ENCODE peak calls at places on chromosomes 12 and 14, in five cellular contexts. I is A549, O is GM12878, A is K562, S is H1. C is an unnamed sample.

GRCh38 chr12:120358412-120359158 is 10.4 kb downstream of the MSI1 start:
- DNase-seq in A (no peak), I (no peak), O (no peak), S (peak; percentile 74), C (no peak)

GRCh38 chr14:71583705-71584104 is 348.5 kb upstream of the RGS6 start:
- DNase-seq in I (no peak), S (no peak), O (no peak), A (no peak), C (no peak)

GRCh38 chr14:71235865-71236264 is 328.6 kb downstream of the PCNX1 start:
- DNase-seq in S (no peak), A (no peak), O (no peak), I (no peak), C (no peak)

GRCh38 chr12:95949801-95950206 is 6.7 kb downstream of the AMDHD1 start:
- DNase-seq in O (no peak), S (no peak), I (no peak), A (no peak), C (peak; percentile 94)

GRCh38 chr14:73753887-73754880 is 40.0 kb upstream of the PNMA1 start:
- DNase-seq in S (no peak), I (no peak), A (no peak), O (peak; percentile 61), C (no peak)

GRCh38 chr12:108609535-108610335 is 11.9 kb upstream of the TMEM119 start:
- DNase-seq in I (no peak), O (no peak), A (peak; percentile 45), S (no peak), C (no peak)

GRCh38 chr12:130137141-130138018 is 24.9 kb upstream of the FZD10 start:
- DNase-seq in S (no peak), I (peak; percentile 61), O (no peak), A (no peak), C (no peak)

GRCh38 chr12:1398673-1399072 is 195.7 kb downstream of the FBXL14 start:
- DNase-seq in I (peak; percentile 10), A (no peak), O (no peak), S (no peak), C (no peak)

GRCh38 chr12:9673404-9674225 is 4.1 kb downstream of the CLEC2D start:
- DNase-seq in A (peak; percentile 48), I (peak; percentile 53), S (no peak), O (no peak), C (peak; percentile 14)

GRCh38 chr12:72141381-72141780 is 130.8 kb upstream of the TRHDE start:
- DNase-seq in A (peak; percentile 27), I (peak; percentile 24), O (peak; percentile 31), S (no peak), C (peak; percentile 5)

GRCh38 chr12:49225551-49226166 is 36.8 kb upstream of the TUBA1A start:
- DNase-seq in A (no peak), O (no peak), I (peak; percentile 44), S (no peak), C (no peak)

GRCh38 chr14:68604361-68604730 is 188.5 kb downstream of the ZFP36L1 start:
- DNase-seq in S (no peak), A (no peak), O (no peak), I (no peak), C (no peak)

GRCh38 chr14:55103005-55103640 is 25.9 kb upstream of the LGALS3 start:
- DNase-seq in A (peak; percentile 78), I (peak; percentile 96), S (peak; percentile 81), O (peak; percentile 95), C (peak; percentile 95)

GRCh38 chr12:89251326-89252237 is 100.7 kb downstream of the DUSP6 start:
- DNase-seq in I (no peak), S (no peak), O (no peak), A (no peak), C (no peak)

GRCh38 chr12:120194534-120195395 is at the start of gene GCN1:
- DNase-seq in O (no peak), A (peak; percentile 85), S (peak; percentile 94), I (peak; percentile 84), C (peak; percentile 78)

GRCh38 chr14:24408764-24409163 is 10.0 kb downstream of the NYNRIN start:
- DNase-seq in S (no peak), A (no peak), O (no peak), I (no peak), C (no peak)

GRCh38 chr14:56805992-56806737 is 4.1 kb downstream of the OTX2 start:
- DNase-seq in I (no peak), S (peak; percentile 56), A (no peak), O (no peak), C (no peak)

GRCh38 chr12:127272864-127273263 is 994.1 kb upstream of the TMEM132C start:
- DNase-seq in O (no peak), S (no peak), I (no peak), A (no peak), C (no peak)

GRCh38 chr12:12249216-12250050 is 17.4 kb downstream of the LRP6 start:
- DNase-seq in A (no peak), O (peak; percentile 52), I (no peak), S (no peak), C (no peak)

GRCh38 chr12:13177373-13177772 is 19.2 kb upstream of the EMP1 start:
- DNase-seq in S (peak; percentile 7), A (no peak), O (no peak), I (no peak), C (no peak)

GRCh38 chr14:100688598-100689499 is 37.8 kb upstream of the DLK1 start:
- DNase-seq in I (peak; percentile 40), O (no peak), A (no peak), S (no peak), C (no peak)

GRCh38 chr12:6943719-6944380 is at the start of the genes C12orf57 and RNU7-1:
- DNase-seq in O (peak; percentile 93), A (peak; percentile 58), S (peak; percentile 91), I (peak; percentile 95), C (peak; percentile 94)

GRCh38 chr14:95361373-95362179 is 41.9 kb upstream of the CLMN start:
- DNase-seq in I (peak; percentile 53), S (peak; percentile 86), A (peak; percentile 70), O (no peak), C (no peak)

GRCh38 chr12:32743264-32743663 is 12.4 kb downstream of the YARS2 start:
- DNase-seq in I (no peak), S (no peak), A (no peak), O (no peak), C (no peak)
- TF ChIP-seq KDM1A in I (no peak), S (no peak), A (no peak), O (no peak), C (no peak)

GRCh38 chr14:34013714-34014055 is 62.8 kb upstream of the EGLN3 start:
- DNase-seq in S (no peak), A (no peak), I (no peak), O (no peak), C (no peak)

GRCh38 chr14:34014936-34015335 is 64.1 kb upstream of the EGLN3 start:
- DNase-seq in A (no peak), O (no peak), S (no peak), I (no peak), C (no peak)

GRCh38 chr14:34012369-34012768 is 61.5 kb upstream of the EGLN3 start:
- DNase-seq in O (no peak), I (no peak), A (no peak), S (no peak), C (no peak)

GRCh38 chr14:34009956-34010355 is 59.1 kb upstream of the EGLN3 start:
- DNase-seq in A (no peak), I (no peak), O (no peak), S (no peak), C (no peak)

DNA sequence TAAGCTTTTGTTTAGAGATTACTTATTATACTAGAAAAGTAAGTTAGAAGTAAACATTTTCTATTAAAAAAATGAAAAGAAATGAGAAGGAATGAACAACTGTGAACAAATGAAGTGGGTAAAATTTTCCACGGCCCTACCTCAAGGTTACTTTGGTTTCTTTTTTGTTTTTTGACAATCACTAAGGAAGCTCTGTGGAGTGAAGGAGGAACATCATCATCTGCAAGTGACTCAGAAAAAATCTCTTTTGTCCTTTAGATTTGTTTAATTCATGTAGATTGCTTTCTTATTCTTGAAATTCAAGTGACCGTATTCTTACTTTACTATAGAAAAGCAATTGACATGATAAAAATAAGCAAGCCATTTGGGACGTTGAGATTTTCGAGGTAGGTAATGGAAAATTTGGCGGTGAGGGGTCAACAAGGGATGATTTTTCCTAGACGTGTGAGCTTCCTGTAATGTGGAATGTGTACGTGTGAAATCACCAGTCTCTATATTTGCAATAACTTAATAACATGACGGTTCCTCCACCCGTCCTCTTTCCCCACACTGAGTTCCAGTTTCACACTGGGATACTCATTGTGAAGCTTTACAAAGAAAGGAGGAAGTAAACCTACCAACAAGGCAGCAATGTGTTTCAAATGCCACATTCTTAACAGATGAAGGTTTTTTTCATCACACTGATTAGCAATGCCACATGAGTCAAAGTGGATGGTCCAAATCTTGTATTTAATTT is 62.3 kb upstream of the EGLN3 start:
- DNase-seq in S (no peak), A (no peak), I (no peak), O (peak; percentile 76), C (no peak)
- TF ChIP-seq KDM1A in S (no peak), A (no peak), I (no peak), O (no peak), C (no peak)

GRCh38 chr14:35337557-35338255 is 45.5 kb downstream of the PSMA6 start:
- DNase-seq in O (no peak), I (peak; percentile 42), S (peak; percentile 49), A (no peak), C (no peak)

GRCh38 chr14:35335388-35336092 is 43.4 kb downstream of the PSMA6 start:
- DNase-seq in O (no peak), I (peak; percentile 95), S (peak; percentile 39), A (no peak), C (peak; percentile 86)

GRCh38 chr14:35337074-35337556 is 44.9 kb downstream of the PSMA6 start:
- DNase-seq in O (no peak), S (no peak), A (no peak), I (no peak), C (peak; percentile 75)

GRCh38 chr14:35333797-35334743 is 41.9 kb downstream of the PSMA6 start:
- DNase-seq in O (no peak), S (peak; percentile 47), I (peak; percentile 29), A (no peak), C (peak; percentile 78)

GRCh38 chr14:35336171-35337073 is 44.2 kb downstream of the PSMA6 start:
- DNase-seq in O (no peak), A (peak; percentile 62), I (peak; percentile 98), S (peak; percentile 64), C (peak; percentile 99)
- TF ChIP-seq KDM1A in O (no peak), A (no peak), I (no peak), S (no peak), C (peak; percentile 84)

DNA sequence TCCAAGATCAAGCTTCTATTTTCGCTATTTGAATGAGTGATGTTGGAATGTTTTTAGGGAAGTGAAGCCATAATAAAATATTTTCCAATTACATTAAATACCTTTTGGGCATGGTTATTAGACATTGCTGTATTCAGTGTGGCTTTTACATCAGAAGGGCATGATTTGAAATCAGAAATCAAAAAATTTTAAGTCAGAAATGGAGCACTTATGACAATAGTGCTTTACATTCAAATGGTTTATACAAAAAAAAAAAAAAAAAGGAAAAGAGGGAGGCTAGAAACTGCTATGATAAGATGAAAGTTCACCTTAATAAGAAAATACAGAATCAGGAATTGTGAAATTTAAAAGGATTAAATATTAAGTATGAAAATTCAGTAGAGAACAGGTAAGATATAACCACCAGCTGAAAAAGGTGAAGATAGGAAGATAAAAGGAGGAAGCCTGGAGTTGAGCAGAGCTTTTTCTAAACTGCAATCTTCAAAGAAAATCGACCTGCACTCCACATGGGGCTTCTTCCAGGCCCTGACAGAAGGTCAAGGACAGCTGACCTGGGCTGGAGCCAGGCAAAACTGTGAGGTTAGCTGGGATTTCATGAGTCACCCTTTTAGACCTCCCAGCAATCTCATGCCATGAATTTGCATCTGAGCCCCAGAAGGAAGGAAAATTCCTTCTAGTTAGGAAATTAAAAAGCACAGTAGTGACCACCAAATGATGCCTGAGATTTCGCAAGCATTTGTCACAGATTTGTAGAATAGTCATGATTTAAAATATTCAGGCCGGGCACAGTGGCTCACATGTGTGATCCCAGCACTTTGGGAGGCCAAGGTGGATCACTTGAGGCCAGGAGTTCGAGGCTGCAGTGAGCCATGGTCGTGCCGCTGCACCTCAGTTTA is 23.4 kb upstream of the BMP4 start:
- DNase-seq in O (no peak), S (no peak), I (peak; percentile 27), A (no peak), C (peak; percentile 97)
- TF ChIP-seq KDM1A in O (no peak), S (no peak), I (no peak), A (no peak), C (peak; percentile 58)

C was measured in HepG2.